ENCODE peak calls at places on chromosome 2, in nine cellular contexts. Y, P, V, H, I, G, O, N and U are unnamed samples.

GRCh38 chr2:26942543-26943295 is 27.7 kb upstream of the MAPRE3 start:
- DNase-seq in Y (peak; percentile 79), P (no peak), V (peak; percentile 66), H (peak; percentile 32), I (peak; percentile 74), G (peak; percentile 68), O (peak; percentile 74), N (peak; percentile 87), U (no peak)

GRCh38 chr2:159093496-159093895 is 125.1 kb downstream of the TANC1 start:
- DNase-seq in Y (no peak), P (no peak), V (no peak), H (no peak), I (no peak), G (no peak), O (no peak), N (no peak), U (peak; percentile 96)

GRCh38 chr2:50515638-50516037 is 516.3 kb downstream of the NRXN1 start:
- DNase-seq in Y (no peak), P (no peak), V (no peak), H (no peak), I (no peak), G (no peak), O (no peak), N (peak; percentile 51), U (no peak)

GRCh38 chr2:216408426-216409315 is 3.6 kb upstream of the SMARCAL1 start:
- DNase-seq in Y (no peak), P (no peak), V (no peak), H (no peak), I (no peak), G (no peak), O (no peak), N (peak; percentile 80), U (no peak)

GRCh38 chr2:158817596-158817995 is 22.5 kb downstream of the DAPL1 start:
- DNase-seq in Y (peak; percentile 85), P (no peak), V (no peak), H (no peak), I (no peak), G (no peak), O (no peak), N (no peak), U (no peak)

GRCh38 chr2:207747653-207748560 is 21.8 kb downstream of the FZD5 start:
- DNase-seq in Y (no peak), P (no peak), V (no peak), H (no peak), I (no peak), G (no peak), O (no peak), N (no peak), U (no peak)

GRCh38 chr2:62461017-62461553 is 44.9 kb downstream of the TMEM17 start:
- DNase-seq in Y (no peak), P (no peak), V (no peak), H (no peak), I (no peak), G (no peak), O (no peak), N (no peak), U (no peak)

GRCh38 chr2:227033471-227034148 is 130.4 kb downstream of the COL4A4 start:
- DNase-seq in Y (peak; percentile 28), P (no peak), V (peak; percentile 70), H (no peak), I (peak; percentile 60), G (peak; percentile 12), O (peak; percentile 19), N (peak; percentile 80), U (no peak)

GRCh38 chr2:46831037-46831868 is 84.4 kb downstream of the MCFD2 start:
- DNase-seq in Y (no peak), P (no peak), V (peak; percentile 78), H (no peak), I (no peak), G (no peak), O (no peak), N (no peak), U (no peak)

GRCh38 chr2:235567842-235568241 is 74.0 kb downstream of the AGAP1 start:
- DNase-seq in Y (peak; percentile 21), P (no peak), V (no peak), H (no peak), I (no peak), G (no peak), O (no peak), N (no peak), U (no peak)

GRCh38 chr2:38146302-38146916 is 70.5 kb upstream of the CYP1B1 start:
- DNase-seq in Y (peak; percentile 90), P (no peak), V (peak; percentile 91), H (no peak), I (no peak), G (no peak), O (no peak), N (peak; percentile 89), U (no peak)

GRCh38 chr2:9781252-9781651 is 62.0 kb upstream of the TAF1B start:
- DNase-seq in Y (no peak), P (no peak), V (peak; percentile 48), H (no peak), I (no peak), G (no peak), O (no peak), N (no peak), U (no peak)

GRCh38 chr2:121904656-121905055 is 149.2 kb downstream of the TSN start:
- DNase-seq in Y (no peak), P (no peak), V (no peak), H (no peak), I (no peak), G (no peak), O (no peak), N (no peak), U (no peak)

GRCh38 chr2:102601730-102602129 is 17.6 kb upstream of the SLC9A2 start:
- DNase-seq in Y (no peak), P (no peak), V (no peak), H (no peak), I (no peak), G (no peak), O (no peak), N (no peak), U (no peak)

GRCh38 chr2:166163775-166164174 is 36.0 kb upstream of the SCN1A start:
- DNase-seq in Y (no peak), P (peak; percentile 45), V (no peak), H (no peak), I (no peak), G (no peak), O (no peak), N (no peak), U (no peak)

GRCh38 chr2:8303322-8303832 is 378.5 kb upstream of the ID2 start:
- DNase-seq in Y (peak; percentile 22), P (no peak), V (no peak), H (peak; percentile 43), I (no peak), G (peak; percentile 66), O (peak; percentile 68), N (no peak), U (no peak)

GRCh38 chr2:232292395-232293154 is 86.0 kb upstream of the ALPP start:
- DNase-seq in Y (peak; percentile 33), P (no peak), V (peak; percentile 64), H (no peak), I (peak; percentile 65), G (peak; percentile 50), O (peak; percentile 52), N (peak; percentile 89), U (no peak)

GRCh38 chr2:240585681-240586197 is 795 bp upstream of the CAPN10 start:
- DNase-seq in Y (peak; percentile 16), P (no peak), V (no peak), H (no peak), I (no peak), G (no peak), O (no peak), N (no peak), U (no peak)

GRCh38 chr2:25041307-25041927 is 459 bp upstream of the EFR3B start:
- DNase-seq in Y (peak; percentile 64), P (peak; percentile 65), V (peak; percentile 39), H (peak; percentile 5), I (peak; percentile 51), G (peak; percentile 22), O (peak; percentile 29), N (peak; percentile 84), U (peak; percentile 53)

GRCh38 chr2:159137511-159138101 is 148.9 kb downstream of the WDSUB1 start:
- DNase-seq in Y (peak; percentile 34), P (no peak), V (peak; percentile 31), H (no peak), I (no peak), G (no peak), O (no peak), N (no peak), U (peak; percentile 95)

GRCh38 chr2:30135541-30135940 is 11.3 kb upstream of the YPEL5 start:
- DNase-seq in Y (no peak), P (no peak), V (no peak), H (no peak), I (no peak), G (no peak), O (no peak), N (no peak), U (no peak)

GRCh38 chr2:231673348-231673770 is 35.0 kb upstream of the PTMA start:
- DNase-seq in Y (no peak), P (peak; percentile 86), V (peak; percentile 41), H (no peak), I (no peak), G (no peak), O (no peak), N (peak; percentile 99), U (no peak)

GRCh38 chr2:242011991-242012764 is 142.6 kb downstream of the RTP5 start:
- DNase-seq in Y (no peak), P (no peak), V (no peak), H (no peak), I (no peak), G (no peak), O (peak; percentile 15), N (no peak), U (no peak)

GRCh38 chr2:108288534-108289106 is at the start of gene SULT1C2:
- DNase-seq in Y (peak; percentile 13), P (peak; percentile 7), V (no peak), H (no peak), I (no peak), G (no peak), O (no peak), N (peak; percentile 85), U (no peak)

GRCh38 chr2:196137271-196137670 is 34.1 kb downstream of the STK17B start:
- DNase-seq in Y (no peak), P (no peak), V (no peak), H (no peak), I (no peak), G (no peak), O (no peak), N (peak; percentile 48), U (no peak)

GRCh38 chr2:190180313-190181065 is 118.0 kb upstream of the MSTN start:
- DNase-seq in Y (peak; percentile 62), P (no peak), V (peak; percentile 17), H (no peak), I (peak; percentile 45), G (no peak), O (peak; percentile 18), N (peak; percentile 82), U (no peak)

GRCh38 chr2:197360744-197361156 is 50.2 kb upstream of the ANKRD44 start:
- DNase-seq in Y (peak; percentile 18), P (no peak), V (no peak), H (no peak), I (no peak), G (no peak), O (no peak), N (no peak), U (no peak)

GRCh38 chr2:237665713-237666143 is 38.3 kb downstream of the LRRFIP1 start:
- DNase-seq in Y (no peak), P (no peak), V (no peak), H (no peak), I (no peak), G (no peak), O (no peak), N (peak; percentile 89), U (no peak)